ENCODE peak calls at places on chromosomes 12 and 14, in seven cellular contexts. T is mesendoderm, H is H9, J is H1, L is IMR-90, F is mesenchymal stem cell, V is trophoblast cell. G is an unnamed sample.

GRCh38 chr14:32171469-32171868 is 30.4 kb upstream of the RNU6-7 start:
- DNase-seq in T (no peak), H (no peak), J (no peak), L (no peak), F (no peak), V (no peak), G (no peak)

GRCh38 chr14:91317381-91318313 is 73.1 kb upstream of the GPR68 start:
- DNase-seq in T (no peak), H (no peak), J (no peak), L (no peak), F (no peak), V (no peak), G (no peak)

GRCh38 chr14:63938198-63939005 is 85.6 kb downstream of the SYNE2 start:
- DNase-seq in T (no peak), H (no peak), J (no peak), L (peak; percentile 2), F (peak; percentile 42), V (peak; percentile 31), G (no peak)

GRCh38 chr14:60508707-60509437 is at the start of gene SIX6:
- DNase-seq in T (peak; percentile 88), H (peak; percentile 91), J (no peak), L (peak; percentile 24), F (no peak), V (no peak), G (peak; percentile 80)

GRCh38 chr12:19846561-19846960 is 407.3 kb downstream of the AEBP2 start:
- DNase-seq in T (no peak), H (no peak), J (no peak), L (peak; percentile 69), F (peak; percentile 78), V (peak; percentile 19), G (no peak)

GRCh38 chr12:106174876-106175275 is 36.1 kb upstream of the NUAK1 start:
- DNase-seq in T (no peak), H (no peak), J (no peak), L (peak; percentile 23), F (no peak), V (no peak), G (no peak)

GRCh38 chr14:85607571-85608219 is 77.8 kb downstream of the FLRT2 start:
- DNase-seq in T (no peak), H (no peak), J (no peak), L (peak; percentile 97), F (peak; percentile 98), V (no peak), G (no peak)

GRCh38 chr14:58488550-58488949 is 61.0 kb downstream of the KIAA0586 start:
- DNase-seq in T (peak; percentile 37), H (no peak), J (no peak), L (peak; percentile 50), F (peak; percentile 40), V (no peak), G (no peak)

GRCh38 chr12:113766880-113767878 is 198.9 kb downstream of the RBM19 start:
- DNase-seq in T (peak; percentile 91), H (peak; percentile 49), J (peak; percentile 15), L (peak; percentile 78), F (peak; percentile 80), V (peak; percentile 47), G (peak; percentile 58)

GRCh38 chr12:45713108-45713507 is 16.4 kb upstream of the ARID2 start:
- DNase-seq in T (no peak), H (no peak), J (no peak), L (peak; percentile 51), F (peak; percentile 18), V (no peak), G (no peak)

GRCh38 chr14:95292660-95293425 is 26.9 kb downstream of the CLMN start:
- DNase-seq in T (no peak), H (peak; percentile 14), J (no peak), L (no peak), F (no peak), V (no peak), G (no peak)

GRCh38 chr14:23183479-23183878 is at the start of gene SLC7A8:
- DNase-seq in T (peak; percentile 72), H (peak; percentile 77), J (no peak), L (no peak), F (no peak), V (no peak), G (no peak)

GRCh38 chr12:108312885-108313203 is 26.3 kb downstream of the CMKLR1 start:
- DNase-seq in T (no peak), H (no peak), J (no peak), L (no peak), F (no peak), V (no peak), G (no peak)

GRCh38 chr12:65533177-65533883 is 254.8 kb downstream of the MSRB3 start:
- DNase-seq in T (no peak), H (no peak), J (no peak), L (peak; percentile 52), F (peak; percentile 83), V (no peak), G (no peak)

GRCh38 chr12:9115731-9116689 is at the start of gene A2M:
- DNase-seq in T (no peak), H (no peak), J (no peak), L (no peak), F (peak; percentile 80), V (no peak), G (no peak)

GRCh38 chr12:9112076-9112853 is 3.5 kb downstream of the A2M start:
- DNase-seq in T (no peak), H (no peak), J (no peak), L (no peak), F (no peak), V (no peak), G (no peak)

GRCh38 chr12:9113987-9114309 is 1.8 kb downstream of the A2M start:
- DNase-seq in T (no peak), H (no peak), J (no peak), L (no peak), F (no peak), V (no peak), G (no peak)

GRCh38 chr12:9113296-9113986 is 2.3 kb downstream of the A2M start:
- DNase-seq in T (no peak), H (no peak), J (no peak), L (no peak), F (no peak), V (no peak), G (no peak)

GRCh38 chr12:9114946-9115345 is 773 bp downstream of the A2M start:
- DNase-seq in T (no peak), H (no peak), J (no peak), L (no peak), F (no peak), V (no peak), G (no peak)
- H3K4me2 ChIP-seq in T (no peak overlapping the region), H (no peak overlapping the region), J (no peak overlapping the region), L (peak overlapping the region; percentile 10), F (no peak overlapping the region), V (no peak overlapping the region), G (no peak overlapping the region)

GRCh38 chr14:93029417-93029816 is 86.3 kb downstream of the ITPK1 start:
- DNase-seq in T (no peak), H (no peak), J (no peak), L (no peak), F (no peak), V (no peak), G (no peak)

GRCh38 chr14:93028724-93029076 is 87.0 kb downstream of the ITPK1 start:
- DNase-seq in T (no peak), H (no peak), J (no peak), L (no peak), F (no peak), V (no peak), G (no peak)

GRCh38 chr14:93031505-93032300 is 84.0 kb downstream of the ITPK1 start:
- DNase-seq in T (no peak), H (no peak), J (no peak), L (no peak), F (no peak), V (no peak), G (no peak)

GRCh38 chr14:93030761-93031160 is 85.0 kb downstream of the ITPK1 start:
- DNase-seq in T (no peak), H (no peak), J (no peak), L (no peak), F (no peak), V (no peak), G (no peak)

DNA sequence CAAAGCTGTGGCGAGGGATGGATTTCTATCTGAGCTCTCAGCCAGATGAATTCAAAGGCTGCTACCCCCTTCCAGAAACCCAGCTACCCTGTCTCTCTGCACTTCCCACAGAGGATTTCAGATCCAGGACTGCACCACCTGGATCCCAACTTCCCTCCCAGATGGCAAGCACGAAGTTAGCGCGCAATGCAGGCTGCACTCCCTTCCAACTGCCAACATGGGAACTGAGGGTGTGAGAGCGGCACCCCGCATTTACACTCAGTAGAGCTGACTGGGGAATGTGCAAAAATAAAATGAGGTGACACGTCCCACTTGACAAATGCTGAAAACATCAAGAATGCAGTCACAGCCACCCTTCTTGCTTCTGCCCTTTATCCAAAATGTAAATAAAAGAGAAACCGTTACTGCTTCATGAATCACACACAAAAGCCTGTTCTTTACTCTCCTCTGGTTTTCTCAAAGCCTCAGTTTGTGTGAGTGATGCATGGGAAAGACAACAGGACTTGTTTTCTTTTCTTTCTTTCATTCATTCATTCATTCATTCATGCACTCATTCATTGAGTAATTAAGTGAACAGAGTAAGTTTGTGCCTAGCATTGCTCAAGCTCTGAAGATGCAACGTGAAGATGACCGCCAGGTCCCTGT is 85.7 kb downstream of the ITPK1 start:
- DNase-seq in T (no peak), H (no peak), J (no peak), L (peak; percentile 31), F (no peak), V (no peak), G (no peak)
- H2BK5ac ChIP-seq in T (no peak overlapping the region), H (no peak overlapping the region), J (peak overlapping the region; percentile 4), L (no peak overlapping the region), F (no peak overlapping the region), V (no peak overlapping the region), G (no peak overlapping the region)

DNA sequence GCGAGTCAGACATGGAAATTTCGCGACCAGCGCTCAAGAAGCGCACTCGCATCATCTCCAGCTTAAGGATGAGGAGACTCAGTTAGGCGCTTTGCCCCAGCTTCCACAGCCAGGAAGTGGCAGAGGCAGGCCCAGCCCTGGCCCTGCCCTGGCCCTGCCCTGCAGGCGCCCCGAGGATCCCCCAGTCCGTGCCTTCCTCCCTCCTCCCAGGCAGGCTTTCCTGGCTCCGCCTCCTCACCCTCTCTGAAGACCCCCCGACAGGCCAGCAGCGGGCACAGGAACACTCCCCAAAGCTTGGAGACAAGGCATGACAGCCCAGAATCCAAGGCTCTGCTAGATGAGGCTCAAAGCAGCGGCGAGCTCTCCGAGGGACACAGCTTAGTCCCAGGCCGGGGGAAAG is 25.1 kb downstream of the UBR7 start:
- DNase-seq in T (no peak), H (no peak), J (no peak), L (no peak), F (no peak), V (no peak), G (no peak)
- H3K27ac ChIP-seq in T (no peak overlapping the region), H (no peak overlapping the region), J (no peak overlapping the region), L (no peak overlapping the region), F (no peak overlapping the region), V (no peak overlapping the region), G (no peak overlapping the region)

DNA sequence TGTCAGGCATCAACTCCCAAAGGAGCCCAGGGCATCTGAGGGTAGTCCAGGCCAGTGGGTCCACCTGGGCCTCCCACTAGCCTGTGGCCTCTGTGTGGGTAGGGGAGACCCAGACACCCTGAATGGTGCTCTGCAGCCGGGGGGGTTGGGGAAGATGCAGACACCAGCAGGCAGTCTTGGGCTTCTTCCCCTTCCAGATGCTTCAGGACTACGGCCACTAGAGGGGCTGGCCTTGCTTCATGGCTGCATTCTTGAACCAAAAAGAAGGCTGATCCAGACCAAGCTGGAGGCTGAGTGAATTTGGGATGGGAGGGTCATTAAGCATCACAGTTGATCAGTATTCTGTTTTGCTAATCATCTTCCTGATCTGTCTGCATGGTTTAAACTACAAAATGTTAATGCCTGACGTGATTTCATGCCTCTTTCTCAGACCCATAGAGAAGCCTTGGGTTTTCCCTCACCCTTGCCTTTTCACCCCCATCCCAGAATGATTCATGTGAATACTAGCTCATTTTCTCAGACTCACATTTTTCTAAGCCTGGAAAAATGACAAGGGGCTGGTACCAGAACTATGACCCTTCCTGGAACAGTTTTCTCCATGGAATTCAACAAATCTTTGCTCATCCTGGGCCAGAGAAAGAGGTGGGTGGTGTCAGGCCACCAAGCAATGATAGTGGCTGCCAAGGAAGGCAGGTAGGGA is 134.2 kb downstream of the NTF3 start:
- DNase-seq in T (no peak), H (peak; percentile 28), J (no peak), L (peak; percentile 73), F (no peak), V (peak; percentile 80), G (no peak)
- H3K4me2 ChIP-seq in T (no peak overlapping the region), H (no peak overlapping the region), J (no peak overlapping the region), L (peak overlapping the region; percentile 4), F (no peak overlapping the region), V (no peak overlapping the region), G (no peak overlapping the region)

G was measured in neuronal stem cell.